ENCODE peak calls at places on chromosome 11, in nine cellular contexts. One of them, this sample, is unnamed.
A peak's percentile ranks its signal among the peaks of the same experiment; 100 is the strongest.

GRCh38 chr11:129374993-129375721 is 491 bp upstream of the BARX2 start:
- DNase-seq in GDM1: no peak
- DNase-seq in non-pigmented ciliary epithelial cell: no peak
- DNase-seq in pancreas: peak; percentile 73
- DNase-seq in activated T-cell treated with anti-CD3 and anti-CD28 coated beads for 48 hours: no peak
- DNase-seq in right lobe of liver: peak; percentile 56
- DNase-seq in GM06990: peak; percentile 28
- DNase-seq in fibroblast of the aortic adventitia: no peak
- DNase-seq in BE2C: no peak
- DNase-seq in this sample: no peak

GRCh38 chr11:46808804-46809431 is 37.2 kb downstream of the CKAP5 start:
- DNase-seq in GDM1: no peak
- DNase-seq in non-pigmented ciliary epithelial cell: no peak
- DNase-seq in pancreas: no peak
- DNase-seq in activated T-cell treated with anti-CD3 and anti-CD28 coated beads for 48 hours: no peak
- DNase-seq in right lobe of liver: no peak
- DNase-seq in GM06990: no peak
- DNase-seq in fibroblast of the aortic adventitia: no peak
- DNase-seq in BE2C: no peak
- DNase-seq in this sample: peak; percentile 19

GRCh38 chr11:100543386-100543785 is 143.7 kb upstream of the ARHGAP42 start:
- DNase-seq in GDM1: no peak
- DNase-seq in non-pigmented ciliary epithelial cell: no peak
- DNase-seq in pancreas: no peak
- DNase-seq in activated T-cell treated with anti-CD3 and anti-CD28 coated beads for 48 hours: no peak
- DNase-seq in right lobe of liver: no peak
- DNase-seq in GM06990: no peak
- DNase-seq in fibroblast of the aortic adventitia: no peak
- DNase-seq in BE2C: no peak
- DNase-seq in this sample: no peak

GRCh38 chr11:127791844-127792243 is 791.3 kb upstream of the KIRREL3 start:
- DNase-seq in GDM1: no peak
- DNase-seq in non-pigmented ciliary epithelial cell: no peak
- DNase-seq in pancreas: no peak
- DNase-seq in activated T-cell treated with anti-CD3 and anti-CD28 coated beads for 48 hours: no peak
- DNase-seq in right lobe of liver: no peak
- DNase-seq in GM06990: no peak
- DNase-seq in fibroblast of the aortic adventitia: no peak
- DNase-seq in BE2C: no peak
- DNase-seq in this sample: no peak

GRCh38 chr11:19374189-19374588 is 133.4 kb upstream of the E2F8 start:
- DNase-seq in GDM1: no peak
- DNase-seq in non-pigmented ciliary epithelial cell: peak; percentile 55
- DNase-seq in pancreas: no peak
- DNase-seq in activated T-cell treated with anti-CD3 and anti-CD28 coated beads for 48 hours: no peak
- DNase-seq in right lobe of liver: no peak
- DNase-seq in GM06990: no peak
- DNase-seq in fibroblast of the aortic adventitia: peak; percentile 94
- DNase-seq in BE2C: no peak
- DNase-seq in this sample: peak; percentile 98

GRCh38 chr11:60345489-60345888 is 18.4 kb downstream of the MS4A6E start:
- DNase-seq in GDM1: peak; percentile 29
- DNase-seq in non-pigmented ciliary epithelial cell: no peak
- DNase-seq in pancreas: peak; percentile 36
- DNase-seq in activated T-cell treated with anti-CD3 and anti-CD28 coated beads for 48 hours: peak; percentile 8
- DNase-seq in right lobe of liver: no peak
- DNase-seq in GM06990: no peak
- DNase-seq in fibroblast of the aortic adventitia: no peak
- DNase-seq in BE2C: peak; percentile 9
- DNase-seq in this sample: no peak

GRCh38 chr11:71563401-71563800 is 2.0 kb upstream of the KRTAP5-10 start:
- DNase-seq in GDM1: peak; percentile 53
- DNase-seq in non-pigmented ciliary epithelial cell: peak; percentile 11
- DNase-seq in pancreas: no peak
- DNase-seq in activated T-cell treated with anti-CD3 and anti-CD28 coated beads for 48 hours: no peak
- DNase-seq in right lobe of liver: no peak
- DNase-seq in GM06990: no peak
- DNase-seq in fibroblast of the aortic adventitia: peak; percentile 14
- DNase-seq in BE2C: peak; percentile 53
- DNase-seq in this sample: peak; percentile 37

GRCh38 chr11:20015529-20016427 is 144.5 kb downstream of the DBX1 start:
- DNase-seq in GDM1: no peak
- DNase-seq in non-pigmented ciliary epithelial cell: no peak
- DNase-seq in pancreas: no peak
- DNase-seq in activated T-cell treated with anti-CD3 and anti-CD28 coated beads for 48 hours: no peak
- DNase-seq in right lobe of liver: no peak
- DNase-seq in GM06990: no peak
- DNase-seq in fibroblast of the aortic adventitia: peak; percentile 25
- DNase-seq in BE2C: no peak
- DNase-seq in this sample: no peak

GRCh38 chr11:122101625-122102291 is 14.3 kb downstream of the BLID start:
- DNase-seq in GDM1: no peak
- DNase-seq in non-pigmented ciliary epithelial cell: peak; percentile 50
- DNase-seq in pancreas: peak; percentile 33
- DNase-seq in activated T-cell treated with anti-CD3 and anti-CD28 coated beads for 48 hours: no peak
- DNase-seq in right lobe of liver: no peak
- DNase-seq in GM06990: no peak
- DNase-seq in fibroblast of the aortic adventitia: peak; percentile 89
- DNase-seq in BE2C: peak; percentile 66
- DNase-seq in this sample: no peak

GRCh38 chr11:6259638-6260019 is at the start of gene CCKBR:
- DNase-seq in GDM1: no peak
- DNase-seq in non-pigmented ciliary epithelial cell: no peak
- DNase-seq in pancreas: peak; percentile 82
- DNase-seq in activated T-cell treated with anti-CD3 and anti-CD28 coated beads for 48 hours: no peak
- DNase-seq in right lobe of liver: no peak
- DNase-seq in GM06990: no peak
- DNase-seq in fibroblast of the aortic adventitia: no peak
- DNase-seq in BE2C: no peak
- DNase-seq in this sample: no peak

GRCh38 chr11:66443602-66444001 is 5.0 kb upstream of the MRPL11 start:
- DNase-seq in GDM1: no peak
- DNase-seq in non-pigmented ciliary epithelial cell: no peak
- DNase-seq in pancreas: no peak
- DNase-seq in activated T-cell treated with anti-CD3 and anti-CD28 coated beads for 48 hours: no peak
- DNase-seq in right lobe of liver: no peak
- DNase-seq in GM06990: no peak
- DNase-seq in fibroblast of the aortic adventitia: peak; percentile 74
- DNase-seq in BE2C: no peak
- DNase-seq in this sample: peak; percentile 93

GRCh38 chr11:1285876-1286275 is 23.6 kb downstream of the TOLLIP start:
- DNase-seq in GDM1: no peak
- DNase-seq in non-pigmented ciliary epithelial cell: no peak
- DNase-seq in pancreas: no peak
- DNase-seq in activated T-cell treated with anti-CD3 and anti-CD28 coated beads for 48 hours: no peak
- DNase-seq in right lobe of liver: peak; percentile 44
- DNase-seq in GM06990: no peak
- DNase-seq in fibroblast of the aortic adventitia: no peak
- DNase-seq in BE2C: no peak
- DNase-seq in this sample: no peak

GRCh38 chr11:914204-914603 is 3.6 kb upstream of the CHID1 start:
- DNase-seq in GDM1: no peak
- DNase-seq in non-pigmented ciliary epithelial cell: no peak
- DNase-seq in pancreas: no peak
- DNase-seq in activated T-cell treated with anti-CD3 and anti-CD28 coated beads for 48 hours: no peak
- DNase-seq in right lobe of liver: no peak
- DNase-seq in GM06990: no peak
- DNase-seq in fibroblast of the aortic adventitia: no peak
- DNase-seq in BE2C: no peak
- DNase-seq in this sample: no peak

GRCh38 chr11:120129570-120129969 is 8.3 kb downstream of the TRIM29 start:
- DNase-seq in GDM1: no peak
- DNase-seq in non-pigmented ciliary epithelial cell: no peak
- DNase-seq in pancreas: no peak
- DNase-seq in activated T-cell treated with anti-CD3 and anti-CD28 coated beads for 48 hours: no peak
- DNase-seq in right lobe of liver: no peak
- DNase-seq in GM06990: no peak
- DNase-seq in fibroblast of the aortic adventitia: no peak
- DNase-seq in BE2C: peak; percentile 3
- DNase-seq in this sample: no peak

GRCh38 chr11:35951659-35952058 is 7.8 kb downstream of the LDLRAD3 start:
- DNase-seq in GDM1: no peak
- DNase-seq in non-pigmented ciliary epithelial cell: no peak
- DNase-seq in pancreas: no peak
- DNase-seq in activated T-cell treated with anti-CD3 and anti-CD28 coated beads for 48 hours: no peak
- DNase-seq in right lobe of liver: no peak
- DNase-seq in GM06990: no peak
- DNase-seq in fibroblast of the aortic adventitia: no peak
- DNase-seq in BE2C: no peak
- DNase-seq in this sample: no peak

GRCh38 chr11:117071344-117071787 is 26.9 kb downstream of the SIK3 start:
- DNase-seq in GDM1: no peak
- DNase-seq in non-pigmented ciliary epithelial cell: no peak
- DNase-seq in pancreas: no peak
- DNase-seq in activated T-cell treated with anti-CD3 and anti-CD28 coated beads for 48 hours: no peak
- DNase-seq in right lobe of liver: no peak
- DNase-seq in GM06990: no peak
- DNase-seq in fibroblast of the aortic adventitia: no peak
- DNase-seq in BE2C: peak; percentile 40
- DNase-seq in this sample: no peak

GRCh38 chr11:73591050-73591449 is 6.9 kb downstream of the FAM168A start:
- DNase-seq in GDM1: no peak
- DNase-seq in non-pigmented ciliary epithelial cell: no peak
- DNase-seq in pancreas: no peak
- DNase-seq in activated T-cell treated with anti-CD3 and anti-CD28 coated beads for 48 hours: no peak
- DNase-seq in right lobe of liver: no peak
- DNase-seq in GM06990: no peak
- DNase-seq in fibroblast of the aortic adventitia: no peak
- DNase-seq in BE2C: no peak
- DNase-seq in this sample: no peak

GRCh38 chr11:106222626-106223025 is 145.2 kb downstream of the AASDHPPT start:
- DNase-seq in GDM1: no peak
- DNase-seq in non-pigmented ciliary epithelial cell: no peak
- DNase-seq in pancreas: no peak
- DNase-seq in activated T-cell treated with anti-CD3 and anti-CD28 coated beads for 48 hours: no peak
- DNase-seq in right lobe of liver: no peak
- DNase-seq in GM06990: no peak
- DNase-seq in fibroblast of the aortic adventitia: no peak
- DNase-seq in BE2C: no peak
- DNase-seq in this sample: no peak

GRCh38 chr11:67356867-67357561 is 3.7 kb upstream of the POLD4 start:
- DNase-seq in GDM1: peak; percentile 60
- DNase-seq in non-pigmented ciliary epithelial cell: no peak
- DNase-seq in pancreas: peak; percentile 75
- DNase-seq in activated T-cell treated with anti-CD3 and anti-CD28 coated beads for 48 hours: peak; percentile 62
- DNase-seq in right lobe of liver: peak; percentile 72
- DNase-seq in GM06990: peak; percentile 58
- DNase-seq in fibroblast of the aortic adventitia: peak; percentile 81
- DNase-seq in BE2C: peak; percentile 77
- DNase-seq in this sample: no peak

GRCh38 chr11:77633856-77634425 is 3.7 kb downstream of the CLNS1A start:
- DNase-seq in GDM1: no peak
- DNase-seq in non-pigmented ciliary epithelial cell: no peak
- DNase-seq in pancreas: no peak
- DNase-seq in activated T-cell treated with anti-CD3 and anti-CD28 coated beads for 48 hours: no peak
- DNase-seq in right lobe of liver: peak; percentile 58
- DNase-seq in GM06990: no peak
- DNase-seq in fibroblast of the aortic adventitia: peak; percentile 42
- DNase-seq in BE2C: no peak
- DNase-seq in this sample: no peak